ENCODE peak calls at places on chromosomes 3 and 15, in four cellular contexts. M, Z, W and A are unnamed samples.

GRCh38 chr3:131549340-131549739 is 46.6 kb upstream of the MRPL3 start:
- DNase-seq in M (no peak), Z (no peak), W (peak; percentile 26), A (peak; percentile 6)

GRCh38 chr3:193772389-193772788 is 179.4 kb downstream of the OPA1 start:
- DNase-seq in M (no peak), Z (no peak), W (no peak), A (no peak)

GRCh38 chr15:88987951-88988671 is 74.9 kb upstream of the MFGE8 start:
- DNase-seq in M (no peak), Z (no peak), W (no peak), A (no peak)

GRCh38 chr3:100260081-100260684 is 609 bp upstream of the TBC1D23 start:
- DNase-seq in M (no peak), Z (peak; percentile 25), W (peak; percentile 86), A (peak; percentile 78)

GRCh38 chr3:38497026-38497425 is 886 bp downstream of the EXOG start:
- DNase-seq in M (no peak), Z (no peak), W (peak; percentile 50), A (peak; percentile 23)

GRCh38 chr3:154758109-154758868 is 321.8 kb upstream of the MME start:
- DNase-seq in M (no peak), Z (no peak), W (peak; percentile 65), A (peak; percentile 62)

GRCh38 chr3:11514191-11514770 is 129.4 kb downstream of the VGLL4 start:
- DNase-seq in M (no peak), Z (no peak), W (peak; percentile 91), A (peak; percentile 86)

GRCh38 chr3:37861540-37862051 is at the start of gene CTDSPL:
- DNase-seq in M (peak; percentile 56), Z (peak; percentile 54), W (peak; percentile 42), A (peak; percentile 50)

GRCh38 chr15:40751745-40752144 is 3.3 kb downstream of the RMDN3 start:
- DNase-seq in M (no peak), Z (no peak), W (no peak), A (no peak)

GRCh38 chr15:86337071-86337470 is 257.4 kb downstream of the AGBL1 start:
- DNase-seq in M (no peak), Z (no peak), W (no peak), A (no peak)

GRCh38 chr15:73658645-73659044 is 25.5 kb upstream of the NPTN start:
- DNase-seq in M (no peak), Z (no peak), W (no peak), A (no peak)

GRCh38 chr15:89633585-89633984 is 21.7 kb downstream of the KIF7 start:
- DNase-seq in M (no peak), Z (no peak), W (no peak), A (no peak)

GRCh38 chr3:184230081-184230602 is 757 bp downstream of the VWA5B2 start:
- DNase-seq in M (no peak), Z (no peak), W (no peak), A (no peak)

GRCh38 chr3:90241481-90241880 is 1134.1 kb downstream of the EPHA3 start:
- DNase-seq in M (no peak), Z (no peak), W (peak; percentile 11), A (no peak)

GRCh38 chr3:128486157-128486691 is 6.8 kb downstream of the GATA2 start:
- DNase-seq in M (no peak), Z (no peak), W (no peak), A (no peak)

GRCh38 chr3:133872161-133872560 is 23.5 kb downstream of the RAB6B start:
- DNase-seq in M (no peak), Z (no peak), W (no peak), A (no peak)

GRCh38 chr3:190005343-190006113 is 115.2 kb downstream of the P3H2 start:
- DNase-seq in M (no peak), Z (no peak), W (no peak), A (no peak)

GRCh38 chr15:58260911-58261267 is 122.7 kb downstream of the AQP9 start:
- DNase-seq in M (no peak), Z (no peak), W (peak; percentile 58), A (peak; percentile 11)

GRCh38 chr15:88535100-88535499 is 11.4 kb downstream of the DET1 start:
- DNase-seq in M (no peak), Z (no peak), W (peak; percentile 37), A (peak; percentile 27)

GRCh38 chr3:187946031-187946691 is 200.9 kb upstream of the BCL6 start:
- DNase-seq in M (no peak), Z (no peak), W (peak; percentile 50), A (peak; percentile 50)

GRCh38 chr15:80093854-80094418 is 34.5 kb downstream of the ZFAND6 start:
- DNase-seq in M (no peak), Z (peak; percentile 49), W (peak; percentile 27), A (peak; percentile 49)

GRCh38 chr3:140636452-140637138 is 41.3 kb upstream of the TRIM42 start:
- DNase-seq in M (no peak), Z (no peak), W (peak; percentile 51), A (no peak)

GRCh38 chr3:31004025-31004678 is 109.7 kb upstream of the GADL1 start:
- DNase-seq in M (no peak), Z (no peak), W (peak; percentile 87), A (peak; percentile 95)

GRCh38 chr3:40780801-40781406 is 256.1 kb downstream of the ZNF621 start:
- DNase-seq in M (peak; percentile 67), Z (no peak), W (peak; percentile 69), A (peak; percentile 13)

GRCh38 chr3:195932418-195933043 is 24.2 kb upstream of the TNK2 start:
- DNase-seq in M (no peak), Z (no peak), W (no peak), A (no peak)

GRCh38 chr15:80308002-80308401 is 56.0 kb upstream of the CTXND1 start:
- DNase-seq in M (no peak), Z (no peak), W (no peak), A (no peak)

GRCh38 chr3:120302361-120302760 is 17.3 kb upstream of the GPR156 start:
- DNase-seq in M (no peak), Z (no peak), W (peak; percentile 85), A (peak; percentile 76)

GRCh38 chr3:45552031-45552772 is 42.3 kb upstream of the LIMD1 start:
- DNase-seq in M (no peak), Z (no peak), W (peak; percentile 89), A (peak; percentile 8)

GRCh38 chr3:123071146-123071545 is 4.3 kb downstream of the PDIA5 start:
- DNase-seq in M (no peak), Z (no peak), W (peak; percentile 52), A (peak; percentile 69)

GRCh38 chr15:59165726-59166125 is 40.9 kb upstream of the LDHAL6B start:
- DNase-seq in M (no peak), Z (no peak), W (no peak), A (peak; percentile 23)

GRCh38 chr15:57165992-57166391 is 210.3 kb upstream of the CGNL1 start:
- DNase-seq in M (no peak), Z (no peak), W (peak; percentile 47), A (peak; percentile 71)

GRCh38 chr3:178849220-178849910 is 222.2 kb downstream of the ZMAT3 start:
- DNase-seq in M (no peak), Z (no peak), W (no peak), A (peak; percentile 1)

GRCh38 chr3:182925330-182925943 is 54.9 kb downstream of the DCUN1D1 start:
- DNase-seq in M (no peak), Z (peak; percentile 12), W (peak; percentile 75), A (peak; percentile 41)

GRCh38 chr3:81462921-81463320 is 298.5 kb downstream of the GBE1 start:
- DNase-seq in M (no peak), Z (no peak), W (peak; percentile 20), A (no peak)
- TF ChIP-seq CTCF in M (no peak), Z (no peak), W (no peak), A (no peak)

GRCh38 chr3:125684199-125684598 is 88.9 kb upstream of the OSBPL11 start:
- DNase-seq in M (no peak), Z (no peak), W (peak; percentile 35), A (peak; percentile 30)

GRCh38 chr3:125681146-125681545 is 85.8 kb upstream of the OSBPL11 start:
- DNase-seq in M (no peak), Z (no peak), W (no peak), A (no peak)

GRCh38 chr3:125683067-125683844 is 88.0 kb upstream of the OSBPL11 start:
- DNase-seq in M (no peak), Z (peak; percentile 47), W (no peak), A (peak; percentile 2)

GRCh38 chr3:125679258-125679657 is 84.0 kb upstream of the OSBPL11 start:
- DNase-seq in M (no peak), Z (no peak), W (no peak), A (no peak)
- TF ChIP-seq CTCF in M (no peak), Z (no peak), W (no peak), A (no peak)

GRCh38 chr15:64979252-64979710 is 10.4 kb downstream of the SPG21 start:
- DNase-seq in M (no peak), Z (no peak), W (no peak), A (no peak)
- TF ChIP-seq CTCF in M (no peak), Z (no peak), W (no peak), A (no peak)

GRCh38 chr15:101697488-101697887 is 26.8 kb downstream of the TARS3 start:
- DNase-seq in M (no peak), Z (no peak), W (no peak), A (no peak)

GRCh38 chr15:101698314-101698713 is 26.0 kb downstream of the TARS3 start:
- DNase-seq in M (no peak), Z (no peak), W (peak; percentile 38), A (no peak)

GRCh38 chr15:101689901-101690300 is 34.4 kb downstream of the TARS3 start:
- DNase-seq in M (no peak), Z (no peak), W (peak; percentile 79), A (peak; percentile 39)

GRCh38 chr15:101692799-101693198 is 31.5 kb downstream of the TARS3 start:
- DNase-seq in M (no peak), Z (no peak), W (no peak), A (no peak)

GRCh38 chr15:101694261-101694660 is 30.0 kb downstream of the TARS3 start:
- DNase-seq in M (no peak), Z (no peak), W (no peak), A (no peak)
- TF ChIP-seq CTCF in M (no peak), Z (no peak), W (no peak), A (no peak)

DNA sequence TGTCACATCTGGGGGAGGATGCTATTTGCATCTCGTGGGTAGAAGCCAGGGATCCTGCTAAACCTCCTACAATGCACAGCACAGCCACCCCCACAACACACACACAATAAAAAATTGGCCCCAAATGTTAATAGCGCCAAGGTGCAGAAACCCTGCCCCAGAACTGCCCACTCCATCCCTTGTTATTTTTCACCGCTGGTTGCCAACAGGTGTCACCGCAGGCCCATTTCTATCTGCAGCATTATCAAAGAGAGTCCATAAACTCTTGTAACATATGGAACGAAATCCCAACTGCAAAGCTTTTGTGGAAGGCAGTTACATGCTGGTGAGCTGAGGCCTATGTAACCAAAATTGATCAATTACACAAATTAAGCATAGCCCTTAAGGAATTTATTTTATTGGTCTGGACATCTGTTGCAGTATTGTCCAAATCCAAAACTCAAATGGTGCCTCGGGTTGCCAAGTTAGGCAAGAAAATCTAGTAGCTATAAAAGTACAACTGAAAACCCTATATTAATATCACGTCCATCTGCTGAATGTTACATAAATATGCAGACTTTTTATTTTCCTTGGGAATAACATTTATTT is 66.2 kb downstream of the SAMMSON start:
- DNase-seq in M (no peak), Z (no peak), W (no peak), A (no peak)
- TF ChIP-seq CTCF in M (no peak), Z (no peak), W (no peak), A (no peak)

DNA sequence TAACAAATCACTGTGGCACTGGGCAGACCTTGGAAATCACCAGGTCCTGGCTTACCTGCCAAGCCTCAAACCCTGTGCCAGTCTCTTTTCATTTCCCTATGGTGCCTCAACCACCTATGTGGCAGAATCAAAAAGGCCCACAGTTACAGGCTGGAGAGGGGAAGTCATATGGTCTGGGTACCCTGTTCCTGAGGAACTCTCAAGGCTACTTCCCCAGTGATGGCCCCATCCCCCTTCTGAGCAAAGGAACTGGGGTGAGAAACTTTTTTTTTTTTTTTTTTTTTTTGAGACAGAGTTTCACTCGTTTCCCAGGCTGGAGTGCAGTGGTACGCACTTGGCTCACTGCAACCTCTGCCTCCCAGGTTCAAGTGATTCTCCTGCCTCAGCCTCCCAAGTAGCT is 83.2 kb downstream of the RBPMS2 start:
- DNase-seq in M (peak; percentile 12), Z (no peak), W (no peak), A (no peak)
- TF ChIP-seq CTCF in M (no peak), Z (no peak), W (no peak), A (no peak)